ENCODE peak calls at places on chromosomes 2 and 18, in seven cellular contexts. O is endothelial cell, V is kidney, A is nephron progenitor cell, B is omental fat pad, F is heart right ventricle, I is WTC11. C is an unnamed sample.

GRCh38 chr18:69161383-69162028 is 239.2 kb upstream of the DOK6 start:
- DNase-seq in O (no peak), V (peak; percentile 35), A (no peak), B (no peak), F (no peak), I (no peak), C (no peak)

GRCh38 chr2:216603010-216603883 is 30.0 kb upstream of the IGFBP2 start:
- DNase-seq in O (no peak), V (no peak), A (peak; percentile 20), B (no peak), F (no peak), I (no peak), C (no peak)

GRCh38 chr2:24132543-24132942 is 9.3 kb downstream of the FAM228B start:
- DNase-seq in O (no peak), V (no peak), A (no peak), B (no peak), F (no peak), I (no peak), C (no peak)

GRCh38 chr2:70733428-70734185 is 34.4 kb downstream of the ADD2 start:
- DNase-seq in O (no peak), V (no peak), A (no peak), B (no peak), F (no peak), I (no peak), C (no peak)

GRCh38 chr2:46361920-46362666 is 64.9 kb downstream of the EPAS1 start:
- DNase-seq in O (no peak), V (no peak), A (no peak), B (no peak), F (no peak), I (no peak), C (no peak)

GRCh38 chr2:236899945-236900640 is 185.6 kb upstream of the COPS8 start:
- DNase-seq in O (no peak), V (no peak), A (no peak), B (no peak), F (no peak), I (no peak), C (no peak)

GRCh38 chr2:29878898-29879297 is 42.5 kb downstream of the ALK start:
- DNase-seq in O (no peak), V (no peak), A (no peak), B (no peak), F (no peak), I (no peak), C (no peak)

GRCh38 chr2:46702537-46702936 is 213.1 kb downstream of the MCFD2 start:
- DNase-seq in O (no peak), V (no peak), A (no peak), B (no peak), F (no peak), I (no peak), C (no peak)

GRCh38 chr2:8576525-8577157 is 105.2 kb upstream of the ID2 start:
- DNase-seq in O (no peak), V (peak; percentile 70), A (no peak), B (no peak), F (no peak), I (no peak), C (no peak)

GRCh38 chr2:133413863-133414262 is 154.4 kb downstream of the NCKAP5 start:
- DNase-seq in O (no peak), V (no peak), A (no peak), B (no peak), F (no peak), I (no peak), C (no peak)

GRCh38 chr2:133415210-133415876 is 152.9 kb downstream of the NCKAP5 start:
- DNase-seq in O (no peak), V (no peak), A (no peak), B (no peak), F (peak; percentile 20), I (no peak), C (no peak)

GRCh38 chr2:133414486-133415209 is 153.6 kb downstream of the NCKAP5 start:
- DNase-seq in O (no peak), V (no peak), A (no peak), B (no peak), F (no peak), I (no peak), C (no peak)

GRCh38 chr2:133412637-133413164 is 155.6 kb downstream of the NCKAP5 start:
- DNase-seq in O (no peak), V (no peak), A (no peak), B (no peak), F (no peak), I (no peak), C (no peak)

GRCh38 chr2:133411857-133412256 is 156.4 kb downstream of the NCKAP5 start:
- DNase-seq in O (peak; percentile 7), V (no peak), A (peak; percentile 11), B (no peak), F (no peak), I (peak; percentile 45), C (no peak)
- TF ChIP-seq CTCF in O (no peak), V (no peak), A (peak; percentile 34), B (no peak), F (no peak), I (no peak), C (peak; percentile 11)

GRCh38 chr18:52348209-52348608 is 8.2 kb downstream of the DCC start:
- DNase-seq in O (no peak), V (no peak), A (no peak), B (no peak), F (no peak), I (peak; percentile 47), C (no peak)
- TF ChIP-seq CTCF in O (peak; percentile 73), V (no peak), A (peak; percentile 41), B (no peak), F (no peak), I (peak; percentile 61), C (peak; percentile 36)

DNA sequence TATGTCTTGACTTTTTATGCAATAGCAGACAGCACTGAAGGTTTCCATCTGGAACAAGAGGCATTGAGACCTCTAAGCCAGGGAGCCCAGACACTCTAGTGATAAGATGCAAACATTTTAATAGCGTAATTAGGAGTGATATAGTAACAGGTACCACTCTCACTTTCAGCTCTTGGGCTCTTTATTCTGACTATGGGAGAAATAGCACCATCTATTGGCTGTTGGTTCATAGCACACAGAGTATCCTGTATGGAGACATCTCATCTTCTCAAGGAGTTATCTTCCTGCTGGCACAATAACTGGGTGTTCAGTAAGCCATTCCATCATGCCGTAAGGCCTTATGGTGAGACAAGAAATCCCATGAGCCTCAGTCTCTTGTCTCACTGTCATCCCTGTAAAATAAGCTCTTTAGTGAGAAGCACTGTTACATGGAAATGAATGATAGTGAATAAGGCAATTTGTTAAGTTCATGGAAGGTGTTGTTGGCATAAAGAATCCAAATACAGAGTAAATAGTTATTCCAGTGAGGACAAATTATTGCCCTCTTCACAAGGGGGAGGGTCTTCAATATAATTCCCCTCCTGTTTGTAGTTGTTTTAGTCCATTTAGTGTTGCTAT is 48.3 kb downstream of the THUMPD2 start:
- DNase-seq in O (peak; percentile 10), V (no peak), A (no peak), B (no peak), F (no peak), I (no peak), C (no peak)
- TF ChIP-seq CTCF in O (peak; percentile 52), V (peak; percentile 47), A (peak; percentile 48), B (no peak), F (peak; percentile 59), I (no peak), C (peak; percentile 74)

DNA sequence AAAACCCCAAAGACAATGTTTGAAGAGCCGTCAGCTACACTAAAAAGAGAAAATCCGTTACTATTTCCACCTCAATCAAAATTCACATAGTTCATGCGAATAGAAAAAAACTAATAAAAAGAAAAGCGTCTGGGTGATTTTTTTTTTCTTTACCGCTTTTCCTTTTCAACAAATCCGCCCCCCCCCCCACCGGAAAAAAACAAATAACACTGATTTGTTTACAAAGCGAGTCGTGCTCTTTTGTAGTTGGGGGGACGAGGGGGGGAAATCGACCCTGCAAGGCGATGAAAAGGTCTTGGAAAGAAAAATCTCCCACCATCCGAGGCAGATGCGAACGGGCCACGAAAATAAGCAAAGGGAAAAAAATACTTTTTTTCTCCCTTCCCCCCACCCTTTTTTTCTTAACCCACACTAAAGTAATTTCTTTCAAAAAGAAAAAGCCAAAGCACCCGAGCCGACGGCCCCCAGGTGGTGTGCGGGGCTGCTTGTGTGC is 640 bp downstream of the ZNF521 start:
- DNase-seq in O (no peak), V (no peak), A (peak; percentile 30), B (no peak), F (peak; percentile 18), I (no peak), C (no peak)
- TF ChIP-seq CTCF in O (no peak), V (no peak), A (no peak), B (no peak), F (peak; percentile 2), I (no peak), C (no peak)

C was measured in chondrocyte.